ENCODE peak calls at places on chromosomes 12 and 14, in ten cellular contexts. A, V, N, P, T, Z, C, G, E and H are unnamed samples.

GRCh38 chr14:99673328-99674063 is 10.6 kb upstream of the CYP46A1 start:
- DNase-seq in G (no peak), A (no peak), T (no peak), V (no peak), N (no peak), C (no peak), Z (peak), P (no peak), E (no peak), H (no peak)

GRCh38 chr14:96690713-96691383 is 106.3 kb upstream of the VRK1 start:
- DNase-seq in E (no peak), G (no peak), Z (no peak), A (no peak), N (no peak), V (no peak), T (no peak), C (no peak), P (no peak), H (no peak)

GRCh38 chr12:60394680-60395079 is 798.9 kb downstream of the SLC16A7 start:
- DNase-seq in E (no peak), N (no peak), A (no peak), G (no peak), C (no peak), P (no peak), Z (no peak), V (no peak), T (no peak), H (no peak)

GRCh38 chr12:109813810-109814416 is 19.3 kb downstream of the TRPV4 start:
- DNase-seq in E (no peak), V (no peak), T (no peak), A (no peak), P (no peak), C (no peak), G (no peak), N (no peak), Z (no peak), H (no peak)

GRCh38 chr12:119440961-119441360 is 106.4 kb downstream of the CCDC60 start:
- DNase-seq in Z (no peak), A (no peak), V (no peak), G (no peak), P (no peak), C (no peak), E (no peak), N (no peak), T (no peak), H (no peak)

GRCh38 chr12:106058256-106059182 is 80.2 kb downstream of the NUAK1 start:
- DNase-seq in C (no peak), E (no peak), A (no peak), T (no peak), Z (no peak), N (no peak), V (no peak), P (no peak), G (no peak), H (no peak)

GRCh38 chr12:103647267-103647666 is 60.2 kb downstream of the STAB2 start:
- DNase-seq in E (no peak), V (no peak), Z (no peak), P (no peak), N (no peak), T (no peak), C (no peak), A (no peak), G (no peak), H (peak)

GRCh38 chr14:38286481-38286880 is 30.6 kb upstream of the CLEC14A start:
- DNase-seq in P (no peak), N (no peak), E (no peak), A (no peak), V (no peak), T (no peak), G (no peak), Z (no peak), C (no peak), H (no peak)

GRCh38 chr12:56635539-56636117 is 5.5 kb upstream of the BAZ2A start:
- DNase-seq in V (no peak), A (no peak), N (no peak), P (peak), E (no peak), T (no peak), C (no peak), G (no peak), Z (no peak), H (no peak)

GRCh38 chr12:132046561-132046960 is 96.8 kb downstream of the EP400 start:
- DNase-seq in A (no peak), E (no peak), Z (no peak), C (no peak), P (no peak), G (no peak), V (no peak), T (no peak), N (no peak), H (no peak)

GRCh38 chr12:130576286-130576933 is 139.7 kb downstream of the RIMBP2 start:
- DNase-seq in Z (no peak), N (no peak), V (no peak), G (no peak), T (no peak), C (no peak), P (no peak), A (no peak), E (no peak), H (no peak)

GRCh38 chr12:89497005-89497404 is 27.6 kb downstream of the GALNT4 start:
- DNase-seq in G (no peak), E (no peak), Z (no peak), C (no peak), P (no peak), A (no peak), N (no peak), T (no peak), V (no peak), H (no peak)

GRCh38 chr12:67649165-67650126 is 901 bp downstream of the DYRK2 start:
- DNase-seq in Z (peak), T (peak), N (peak), G (no peak), E (peak), P (peak), C (no peak), V (peak), A (peak), H (peak)

GRCh38 chr12:6987956-6988573 is 17.4 kb downstream of the EMG1 start:
- DNase-seq in Z (no peak), N (no peak), E (no peak), A (no peak), T (peak), V (no peak), G (no peak), C (no peak), P (no peak), H (no peak)

GRCh38 chr14:29442720-29443119 is 484.9 kb downstream of the PRKD1 start:
- DNase-seq in Z (no peak), C (no peak), G (no peak), V (no peak), A (no peak), T (no peak), N (no peak), P (no peak), E (no peak), H (no peak)

GRCh38 chr12:74317078-74317581 is 220.5 kb upstream of the ATXN7L3B start:
- DNase-seq in C (no peak), N (no peak), V (peak), P (no peak), T (no peak), A (no peak), Z (no peak), G (no peak), E (no peak), H (no peak)

GRCh38 chr14:34461334-34462131 is 507 bp downstream of the SPTSSA start:
- DNase-seq in T (peak), G (no peak), N (peak), A (peak), P (peak), V (peak), C (no peak), Z (no peak), E (no peak), H (peak)

GRCh38 chr12:127479256-127479655 is 787.7 kb upstream of the TMEM132C start:
- DNase-seq in E (no peak), C (no peak), G (no peak), V (no peak), P (no peak), A (no peak), T (no peak), N (no peak), Z (no peak), H (no peak)

GRCh38 chr12:123829561-123829960 is 67.5 kb downstream of the DNAH10 start:
- DNase-seq in Z (no peak), G (no peak), C (no peak), P (no peak), N (no peak), A (no peak), E (no peak), V (no peak), T (no peak), H (no peak)

GRCh38 chr12:9736931-9737705 is 4.2 kb upstream of the CLECL1 start:
- DNase-seq in T (no peak), N (no peak), V (no peak), A (no peak), E (no peak), Z (no peak), C (no peak), P (no peak), G (no peak), H (no peak)

GRCh38 chr14:102235275-102235897 is 69.6 kb downstream of the MOK start:
- DNase-seq in C (no peak), V (peak), T (peak), Z (peak), P (peak), E (peak), G (peak), N (peak), A (peak), H (peak)

GRCh38 chr12:7162691-7163114 is 26.8 kb upstream of the PEX5 start:
- DNase-seq in P (no peak), Z (no peak), A (no peak), V (no peak), T (peak), C (no peak), E (no peak), N (peak), G (no peak), H (peak)

GRCh38 chr12:47963340-47964040 is at the start of gene TMEM106C:
- DNase-seq in V (peak), T (peak), C (no peak), Z (peak), A (peak), N (peak), P (peak), E (peak), G (peak), H (peak)

GRCh38 chr12:47967461-47968430 is 4.3 kb downstream of the TMEM106C start:
- DNase-seq in N (no peak), Z (no peak), P (no peak), C (no peak), G (no peak), V (no peak), A (no peak), E (no peak), T (no peak), H (no peak)

GRCh38 chr12:47965581-47965980 is 2.2 kb downstream of the TMEM106C start:
- DNase-seq in N (no peak), T (no peak), Z (no peak), P (no peak), C (no peak), A (no peak), V (no peak), E (no peak), G (no peak), H (no peak)

GRCh38 chr12:47962198-47962597 is 1.2 kb upstream of the TMEM106C start:
- DNase-seq in E (no peak), G (no peak), Z (peak), T (no peak), N (no peak), P (no peak), V (no peak), A (no peak), C (no peak), H (no peak)

DNA sequence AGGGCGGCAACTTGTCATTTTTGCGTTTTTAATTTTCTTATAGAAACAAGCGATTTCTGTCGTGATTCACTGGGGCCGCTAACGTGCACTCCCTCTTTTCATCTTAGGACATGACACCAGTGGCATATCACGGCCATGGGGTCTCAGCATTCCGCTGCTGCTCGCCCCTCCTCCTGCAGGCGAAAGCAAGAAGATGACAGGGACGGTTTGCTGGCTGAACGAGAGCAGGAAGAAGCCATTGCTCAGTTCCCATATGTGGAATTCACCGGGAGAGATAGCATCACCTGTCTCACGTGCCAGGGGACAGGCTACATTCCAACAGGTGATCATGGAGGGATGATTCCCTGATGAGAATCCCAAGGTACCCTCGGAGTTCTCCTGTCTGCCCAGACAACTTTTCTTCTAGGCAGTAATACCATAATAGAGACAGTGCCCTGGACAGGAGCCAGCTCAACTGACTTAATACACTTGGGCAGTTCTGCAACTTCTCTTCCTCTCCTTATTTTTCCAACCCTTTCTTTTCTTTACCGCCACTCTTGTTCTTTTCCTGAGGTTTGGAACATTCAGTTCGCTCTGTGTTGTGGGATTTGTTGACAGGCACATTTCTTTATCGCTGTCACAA is 817 bp downstream of the TMEM106C start:
- DNase-seq in C (no peak), A (no peak), V (no peak), T (no peak), E (no peak), P (no peak), Z (no peak), G (no peak), N (no peak), H (no peak)
- H3K27ac ChIP-seq in C (no peak), A (no peak), V (no peak), T (no peak), E (peak), P (peak), Z (no peak), G (no peak), N (no peak), H (no peak)

GRCh38 chr14:75342762-75343599 is 64.4 kb downstream of the FOS start:
- DNase-seq in P (no peak), N (no peak), A (no peak), T (no peak), E (no peak), V (no peak), C (no peak), Z (no peak), G (no peak), H (no peak)

GRCh38 chr14:75343914-75344313 is 65.3 kb downstream of the FOS start:
- DNase-seq in G (no peak), P (no peak), V (no peak), N (no peak), E (no peak), C (no peak), T (no peak), A (no peak), Z (no peak), H (no peak)

GRCh38 chr14:75339059-75339458 is 60.4 kb downstream of the FOS start:
- DNase-seq in C (no peak), T (no peak), V (no peak), G (no peak), Z (no peak), P (no peak), N (no peak), E (no peak), A (no peak), H (no peak)

GRCh38 chr14:75340921-75341320 is 62.3 kb downstream of the FOS start:
- DNase-seq in T (peak), V (peak), E (peak), P (no peak), Z (peak), N (no peak), G (peak), C (no peak), A (no peak), H (no peak)

DNA sequence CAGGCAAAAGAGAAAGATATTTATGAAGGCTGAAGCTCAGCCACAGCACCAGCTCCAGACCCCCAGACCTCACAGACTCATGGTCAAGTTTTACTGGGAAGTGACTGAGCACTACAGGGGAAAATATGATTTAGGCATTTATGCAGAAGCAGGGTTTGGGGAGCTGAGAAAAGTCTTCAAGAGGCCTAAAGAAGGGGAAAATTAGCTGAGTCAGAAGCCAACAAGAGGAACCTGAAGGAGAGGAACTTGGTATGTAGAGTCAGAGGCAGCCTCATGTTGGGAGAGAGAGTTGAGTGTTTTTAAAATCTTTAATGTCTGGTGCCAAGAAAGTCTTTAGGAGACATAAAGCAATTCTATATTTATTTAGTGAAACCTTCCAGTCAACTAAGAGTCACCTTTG is 63.0 kb downstream of the FOS start:
- DNase-seq in P (no peak), V (no peak), E (no peak), Z (no peak), T (no peak), N (no peak), C (no peak), G (no peak), A (no peak), H (no peak)
- H3K27ac ChIP-seq in P (no peak), V (peak), E (peak), Z (no peak), T (peak), N (no peak), C (no peak), G (peak), A (peak), H (no peak)

GRCh38 chr12:73307260-73307659 is 1035.1 kb downstream of the TRHDE start:
- DNase-seq in T (no peak), E (no peak), P (no peak), C (no peak), G (no peak), N (no peak), V (no peak), Z (no peak), A (no peak), H (no peak)

GRCh38 chr12:73308747-73309146 is 1036.6 kb downstream of the TRHDE start:
- DNase-seq in Z (no peak), N (no peak), G (no peak), V (no peak), T (no peak), C (no peak), E (no peak), A (no peak), P (no peak), H (no peak)

DNA sequence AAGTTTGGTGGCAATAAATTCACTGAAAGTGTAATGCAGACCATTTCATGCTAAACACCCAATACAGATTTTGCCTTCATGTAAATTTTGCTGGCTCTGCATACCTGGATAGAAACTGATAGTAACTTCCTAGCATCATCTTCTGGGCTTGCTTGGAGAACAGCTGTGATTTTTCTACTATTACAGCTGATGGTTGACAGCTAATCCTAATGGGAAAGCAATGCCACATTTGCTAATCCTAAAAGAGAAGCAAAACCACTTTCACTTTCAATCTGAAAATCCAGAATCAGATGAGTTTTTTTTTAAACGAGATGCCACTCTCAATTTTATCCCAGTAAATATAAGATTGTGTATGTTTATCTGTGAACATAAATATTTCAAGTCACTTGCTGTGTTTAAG is 1035.9 kb downstream of the TRHDE start:
- DNase-seq in Z (no peak), P (no peak), T (no peak), A (no peak), V (no peak), E (no peak), N (no peak), G (no peak), C (no peak), H (no peak)
- H3K27ac ChIP-seq in Z (no peak), P (no peak), T (no peak), A (no peak), V (no peak), E (no peak), N (no peak), G (no peak), C (no peak), H (no peak)

DNA sequence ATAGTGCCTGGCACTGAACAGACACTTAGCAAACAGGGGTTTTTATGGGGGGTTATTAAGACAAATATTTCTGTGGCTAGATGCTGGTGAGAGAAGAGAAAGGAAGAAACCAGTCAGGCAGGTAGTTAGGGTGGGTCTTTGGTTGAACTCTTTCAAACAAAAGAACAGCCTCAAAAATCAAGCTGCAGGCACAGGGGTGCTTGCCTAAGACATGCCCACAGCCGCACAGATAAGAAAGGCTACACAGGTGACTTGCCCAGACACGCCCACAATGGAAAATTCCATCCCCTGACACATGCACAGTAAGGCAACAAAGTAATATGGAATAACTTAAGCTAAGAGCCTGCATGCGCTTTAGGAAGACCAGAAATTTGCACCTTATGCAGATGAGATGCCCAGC is 149.6 kb downstream of the RPAP3 start:
- DNase-seq in C (no peak), G (no peak), V (no peak), T (no peak), Z (no peak), N (no peak), P (no peak), E (no peak), A (no peak), H (no peak)
- H3K27ac ChIP-seq in C (no peak), G (no peak), V (no peak), T (no peak), Z (no peak), N (no peak), P (no peak), E (no peak), A (peak), H (no peak)

GRCh38 chr12:111436266-111436665 is 30.5 kb downstream of the SH2B3 start:
- DNase-seq in N (no peak), C (peak), T (no peak), G (no peak), P (no peak), A (no peak), E (no peak), V (no peak), Z (no peak), H (no peak)

GRCh38 chr12:111436811-111437210 is 31.1 kb downstream of the SH2B3 start:
- DNase-seq in T (no peak), N (no peak), G (no peak), E (no peak), A (no peak), C (no peak), Z (no peak), P (no peak), V (no peak), H (no peak)

GRCh38 chr12:111434680-111435338 is 29.1 kb downstream of the SH2B3 start:
- DNase-seq in V (peak), N (peak), P (peak), Z (no peak), G (no peak), E (no peak), T (peak), A (no peak), C (no peak), H (no peak)

GRCh38 chr12:111434049-111434448 is 28.3 kb downstream of the SH2B3 start:
- DNase-seq in C (no peak), V (no peak), E (no peak), G (no peak), N (no peak), P (no peak), T (no peak), Z (no peak), A (no peak), H (no peak)

DNA sequence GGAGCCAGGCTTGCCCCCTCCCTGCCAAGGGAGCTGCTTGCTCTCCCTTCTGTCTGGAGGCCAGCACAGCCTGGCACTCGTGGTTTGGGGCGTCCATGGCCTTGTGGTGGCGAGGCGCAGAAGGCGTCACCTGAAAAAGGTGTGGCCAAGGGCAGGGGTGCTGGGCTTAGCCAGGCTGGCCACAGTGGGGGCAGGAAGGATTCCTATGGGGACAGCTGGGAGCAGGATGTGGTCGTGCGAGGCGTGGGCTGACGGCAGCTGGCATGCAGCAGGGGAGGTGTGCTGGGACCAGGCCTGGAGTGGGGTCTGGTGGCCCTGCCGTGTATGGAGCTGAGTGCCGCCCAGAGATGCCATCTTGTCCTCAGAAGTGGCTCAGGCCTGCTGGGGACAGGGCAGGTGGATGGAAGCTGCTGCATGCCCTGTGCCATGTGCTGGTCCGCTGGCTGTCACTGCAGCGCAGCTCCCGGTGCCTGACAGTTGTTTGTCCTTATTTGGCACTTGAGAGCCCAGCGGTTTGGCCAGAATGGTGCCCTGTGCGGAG is 30.0 kb downstream of the SH2B3 start:
- DNase-seq in V (no peak), C (peak), N (no peak), Z (no peak), P (peak), T (no peak), G (no peak), E (no peak), A (no peak), H (no peak)
- H3K27ac ChIP-seq in V (no peak), C (peak), N (peak), Z (no peak), P (peak), T (peak), G (peak), E (no peak), A (no peak), H (no peak)

GRCh38 chr12:64181504-64182291 is 40.4 kb downstream of the KICS2 start:
- DNase-seq in V (peak), G (no peak), N (no peak), C (peak), T (peak), E (peak), P (no peak), A (peak), Z (no peak), H (peak)
- H3K27ac ChIP-seq in V (no peak), G (no peak), N (no peak), C (peak), T (no peak), E (no peak), P (no peak), A (peak), Z (peak), H (peak)